ENCODE peak calls at places on chromosomes 5 and 9, in five cellular contexts. One of them, this sample, is unnamed.
A peak's percentile ranks its signal among the peaks of the same experiment; 100 is the strongest.

GRCh38 chr9:111957856-111958631 is 61.4 kb downstream of the UGCG start:
- DNase-seq in endothelial cell: no peak
- DNase-seq in activated CD4-positive, alpha-beta T cell treated with anti-CD3 and anti-CD28 coated beads, Interleukin-2, amount 50 U/mL, for 48 hours: no peak
- DNase-seq in stimulated activated naive CD8-positive, alpha-beta T cell treated with anti-CD3 and anti-CD28 coated beads, Interleukin-15, amount 100 ng/mL, for 72 hours: no peak
- DNase-seq in activated naive CD8-positive, alpha-beta T cell treated with anti-CD3 and anti-CD28 coated beads for 36 hours: peak; percentile 16
- DNase-seq in this sample: no peak

GRCh38 chr9:112751059-112751795 is 667 bp downstream of the SNX30 start:
- DNase-seq in endothelial cell: peak; percentile 42
- DNase-seq in activated CD4-positive, alpha-beta T cell treated with anti-CD3 and anti-CD28 coated beads, Interleukin-2, amount 50 U/mL, for 48 hours: peak; percentile 60
- DNase-seq in stimulated activated naive CD8-positive, alpha-beta T cell treated with anti-CD3 and anti-CD28 coated beads, Interleukin-15, amount 100 ng/mL, for 72 hours: peak; percentile 44
- DNase-seq in activated naive CD8-positive, alpha-beta T cell treated with anti-CD3 and anti-CD28 coated beads for 36 hours: peak; percentile 56
- DNase-seq in this sample: peak; percentile 41

GRCh38 chr9:136857166-136857565 is 5.0 kb downstream of the MAMDC4 start:
- DNase-seq in endothelial cell: no peak
- DNase-seq in activated CD4-positive, alpha-beta T cell treated with anti-CD3 and anti-CD28 coated beads, Interleukin-2, amount 50 U/mL, for 48 hours: no peak
- DNase-seq in stimulated activated naive CD8-positive, alpha-beta T cell treated with anti-CD3 and anti-CD28 coated beads, Interleukin-15, amount 100 ng/mL, for 72 hours: no peak
- DNase-seq in activated naive CD8-positive, alpha-beta T cell treated with anti-CD3 and anti-CD28 coated beads for 36 hours: no peak
- DNase-seq in this sample: no peak

GRCh38 chr9:110179734-110180133 is 28.2 kb downstream of the C9orf152 start:
- DNase-seq in endothelial cell: no peak
- DNase-seq in activated CD4-positive, alpha-beta T cell treated with anti-CD3 and anti-CD28 coated beads, Interleukin-2, amount 50 U/mL, for 48 hours: no peak
- DNase-seq in stimulated activated naive CD8-positive, alpha-beta T cell treated with anti-CD3 and anti-CD28 coated beads, Interleukin-15, amount 100 ng/mL, for 72 hours: no peak
- DNase-seq in activated naive CD8-positive, alpha-beta T cell treated with anti-CD3 and anti-CD28 coated beads for 36 hours: no peak
- DNase-seq in this sample: no peak

GRCh38 chr9:72579190-72579589 is 57.8 kb downstream of the TMC1 start:
- DNase-seq in endothelial cell: no peak
- DNase-seq in activated CD4-positive, alpha-beta T cell treated with anti-CD3 and anti-CD28 coated beads, Interleukin-2, amount 50 U/mL, for 48 hours: no peak
- DNase-seq in stimulated activated naive CD8-positive, alpha-beta T cell treated with anti-CD3 and anti-CD28 coated beads, Interleukin-15, amount 100 ng/mL, for 72 hours: no peak
- DNase-seq in activated naive CD8-positive, alpha-beta T cell treated with anti-CD3 and anti-CD28 coated beads for 36 hours: no peak
- DNase-seq in this sample: peak; percentile 47

GRCh38 chr5:173612948-173613347 is 3.5 kb downstream of the BOD1 start:
- DNase-seq in endothelial cell: no peak
- DNase-seq in activated CD4-positive, alpha-beta T cell treated with anti-CD3 and anti-CD28 coated beads, Interleukin-2, amount 50 U/mL, for 48 hours: no peak
- DNase-seq in stimulated activated naive CD8-positive, alpha-beta T cell treated with anti-CD3 and anti-CD28 coated beads, Interleukin-15, amount 100 ng/mL, for 72 hours: no peak
- DNase-seq in activated naive CD8-positive, alpha-beta T cell treated with anti-CD3 and anti-CD28 coated beads for 36 hours: no peak
- DNase-seq in this sample: no peak

GRCh38 chr9:93303258-93303771 is 119.4 kb downstream of the WNK2 start:
- DNase-seq in endothelial cell: no peak
- DNase-seq in activated CD4-positive, alpha-beta T cell treated with anti-CD3 and anti-CD28 coated beads, Interleukin-2, amount 50 U/mL, for 48 hours: no peak
- DNase-seq in stimulated activated naive CD8-positive, alpha-beta T cell treated with anti-CD3 and anti-CD28 coated beads, Interleukin-15, amount 100 ng/mL, for 72 hours: no peak
- DNase-seq in activated naive CD8-positive, alpha-beta T cell treated with anti-CD3 and anti-CD28 coated beads for 36 hours: no peak
- DNase-seq in this sample: no peak

GRCh38 chr9:115980502-115980901 is 173.1 kb upstream of the PAPPA start:
- DNase-seq in endothelial cell: no peak
- DNase-seq in activated CD4-positive, alpha-beta T cell treated with anti-CD3 and anti-CD28 coated beads, Interleukin-2, amount 50 U/mL, for 48 hours: no peak
- DNase-seq in stimulated activated naive CD8-positive, alpha-beta T cell treated with anti-CD3 and anti-CD28 coated beads, Interleukin-15, amount 100 ng/mL, for 72 hours: no peak
- DNase-seq in activated naive CD8-positive, alpha-beta T cell treated with anti-CD3 and anti-CD28 coated beads for 36 hours: no peak
- DNase-seq in this sample: no peak

GRCh38 chr9:33210006-33210715 is 29.8 kb upstream of the SPINK4 start:
- DNase-seq in endothelial cell: no peak
- DNase-seq in activated CD4-positive, alpha-beta T cell treated with anti-CD3 and anti-CD28 coated beads, Interleukin-2, amount 50 U/mL, for 48 hours: no peak
- DNase-seq in stimulated activated naive CD8-positive, alpha-beta T cell treated with anti-CD3 and anti-CD28 coated beads, Interleukin-15, amount 100 ng/mL, for 72 hours: no peak
- DNase-seq in activated naive CD8-positive, alpha-beta T cell treated with anti-CD3 and anti-CD28 coated beads for 36 hours: no peak
- DNase-seq in this sample: no peak

GRCh38 chr9:121289554-121290370 is 21.8 kb downstream of the GSN start:
- DNase-seq in endothelial cell: no peak
- DNase-seq in activated CD4-positive, alpha-beta T cell treated with anti-CD3 and anti-CD28 coated beads, Interleukin-2, amount 50 U/mL, for 48 hours: no peak
- DNase-seq in stimulated activated naive CD8-positive, alpha-beta T cell treated with anti-CD3 and anti-CD28 coated beads, Interleukin-15, amount 100 ng/mL, for 72 hours: no peak
- DNase-seq in activated naive CD8-positive, alpha-beta T cell treated with anti-CD3 and anti-CD28 coated beads for 36 hours: no peak
- DNase-seq in this sample: no peak

GRCh38 chr5:61319388-61320146 is 12.5 kb upstream of the ZSWIM6 start:
- DNase-seq in endothelial cell: no peak
- DNase-seq in activated CD4-positive, alpha-beta T cell treated with anti-CD3 and anti-CD28 coated beads, Interleukin-2, amount 50 U/mL, for 48 hours: no peak
- DNase-seq in stimulated activated naive CD8-positive, alpha-beta T cell treated with anti-CD3 and anti-CD28 coated beads, Interleukin-15, amount 100 ng/mL, for 72 hours: no peak
- DNase-seq in activated naive CD8-positive, alpha-beta T cell treated with anti-CD3 and anti-CD28 coated beads for 36 hours: no peak
- DNase-seq in this sample: peak; percentile 44

GRCh38 chr5:147098233-147098790 is 136.5 kb upstream of the STK32A start:
- DNase-seq in endothelial cell: peak; percentile 47
- DNase-seq in activated CD4-positive, alpha-beta T cell treated with anti-CD3 and anti-CD28 coated beads, Interleukin-2, amount 50 U/mL, for 48 hours: peak; percentile 8
- DNase-seq in stimulated activated naive CD8-positive, alpha-beta T cell treated with anti-CD3 and anti-CD28 coated beads, Interleukin-15, amount 100 ng/mL, for 72 hours: peak; percentile 6
- DNase-seq in activated naive CD8-positive, alpha-beta T cell treated with anti-CD3 and anti-CD28 coated beads for 36 hours: no peak
- DNase-seq in this sample: peak; percentile 10

This sample was measured in mucosa of gallbladder.